ENCODE peak calls at places on chromosomes 1 and 21, in eight cellular contexts. H is KBM-7, P is HTR-8/SVneo, D is NCI-H774, J is foreskin fibroblast, R is IMR-90, S is germinal center, L is GM20000. W is an unnamed sample.
A peak's percentile ranks its signal among the peaks of the same experiment; 100 is the strongest.

GRCh38 chr1:183723571-183723970 is 70.5 kb upstream of the APOBEC4 start:
- DNase-seq in L (no peak), J (no peak), R (no peak), H (no peak), S (no peak), D (no peak), P (no peak), W (no peak)

GRCh38 chr1:210132582-210132981 is 100.0 kb upstream of the SERTAD4 start:
- DNase-seq in S (no peak), D (no peak), L (no peak), H (peak; percentile 15), P (peak; percentile 27), R (peak; percentile 40), J (peak; percentile 62), W (no peak)

GRCh38 chr1:17866451-17867029 is 111.4 kb downstream of the ACTL8 start:
- DNase-seq in S (no peak), D (no peak), L (no peak), P (peak; percentile 55), J (peak; percentile 97), R (peak; percentile 95), H (no peak), W (no peak)

GRCh38 chr1:39657923-39658485 is 13.9 kb downstream of the NT5C1A start:
- DNase-seq in D (peak; percentile 65), P (peak; percentile 66), R (peak; percentile 57), L (peak; percentile 74), H (peak; percentile 78), S (peak; percentile 59), J (peak; percentile 73), W (no peak)

GRCh38 chr1:223341111-223341510 is 22.9 kb downstream of the SUSD4 start:
- DNase-seq in S (no peak), L (no peak), D (no peak), R (peak; percentile 56), H (no peak), J (peak; percentile 4), P (no peak), W (peak; percentile 70)

GRCh38 chr1:243473281-243474210 is 217.7 kb downstream of the SDCCAG8 start:
- DNase-seq in L (peak; percentile 45), H (no peak), J (no peak), P (no peak), R (peak; percentile 47), S (no peak), D (no peak), W (no peak)

GRCh38 chr21:39472211-39472610 is 20.4 kb downstream of the SH3BGR start:
- DNase-seq in P (no peak), H (no peak), L (no peak), J (no peak), D (no peak), R (no peak), S (no peak), W (no peak)

GRCh38 chr1:94986783-94987182 is 59.9 kb upstream of the CNN3 start:
- DNase-seq in R (peak; percentile 84), H (no peak), J (peak; percentile 69), D (no peak), P (no peak), L (no peak), S (no peak), W (no peak)

GRCh38 chr1:2558861-2559260 is 2.7 kb downstream of the TNFRSF14 start:
- DNase-seq in P (no peak), H (no peak), L (no peak), D (no peak), S (no peak), R (no peak), J (no peak), W (no peak)

GRCh38 chr1:167791281-167792209 is 69.8 kb downstream of the MPZL1 start:
- DNase-seq in H (peak; percentile 16), L (no peak), R (peak; percentile 99), P (no peak), J (peak; percentile 97), S (no peak), D (no peak), W (no peak)

GRCh38 chr1:63322248-63322943 is at the start of gene FOXD3:
- DNase-seq in S (no peak), D (peak; percentile 65), R (peak; percentile 37), L (peak; percentile 65), P (no peak), J (peak; percentile 76), H (peak; percentile 28), W (no peak)

GRCh38 chr1:17842686-17843085 is 87.6 kb downstream of the ACTL8 start:
- DNase-seq in L (no peak), H (no peak), S (no peak), P (no peak), D (no peak), J (no peak), R (no peak), W (no peak)

GRCh38 chr1:15100369-15101111 is 53.0 kb upstream of the TMEM51 start:
- DNase-seq in S (peak; percentile 61), J (peak; percentile 66), P (peak; percentile 55), R (peak; percentile 45), H (peak; percentile 63), D (peak; percentile 10), L (peak; percentile 69), W (peak; percentile 16)

GRCh38 chr1:175555266-175555665 is 188.1 kb downstream of the TNR start:
- DNase-seq in P (no peak), J (peak; percentile 0), D (no peak), L (no peak), S (no peak), R (no peak), H (no peak), W (peak; percentile 7)

GRCh38 chr1:168637350-168637991 is 61.1 kb downstream of the XCL1 start:
- DNase-seq in P (no peak), L (peak; percentile 40), S (peak; percentile 14), H (peak; percentile 60), D (peak; percentile 63), J (peak; percentile 42), R (peak; percentile 38), W (no peak)

GRCh38 chr1:67257173-67257535 is 50.5 kb upstream of the IL12RB2 start:
- DNase-seq in S (no peak), L (no peak), H (no peak), R (no peak), D (no peak), J (no peak), P (no peak), W (no peak)

GRCh38 chr1:116987256-116987555 is 14.4 kb upstream of the CD101 start:
- DNase-seq in L (no peak), J (no peak), S (no peak), D (no peak), P (no peak), H (peak; percentile 77), R (no peak), W (no peak)

GRCh38 chr1:205970486-205970885 is 27.2 kb upstream of the SLC26A9 start:
- DNase-seq in S (no peak), P (no peak), L (no peak), D (no peak), J (peak; percentile 41), R (no peak), H (no peak), W (no peak)

GRCh38 chr1:170790651-170791071 is 126.7 kb downstream of the PRRX1 start:
- DNase-seq in L (no peak), J (peak; percentile 77), D (no peak), S (no peak), R (peak; percentile 75), P (no peak), H (no peak), W (no peak)

GRCh38 chr1:206736878-206737728 is 33.5 kb upstream of the IL19 start:
- DNase-seq in J (no peak), R (no peak), L (no peak), S (no peak), P (no peak), D (no peak), H (no peak), W (no peak)

GRCh38 chr1:221415626-221416025 is 326.3 kb downstream of the DUSP10 start:
- DNase-seq in P (no peak), J (no peak), D (peak; percentile 5), H (no peak), R (no peak), L (no peak), S (no peak), W (no peak)

GRCh38 chr1:221725683-221726330 is 16.1 kb downstream of the DUSP10 start:
- DNase-seq in P (no peak), S (peak; percentile 6), L (no peak), R (peak; percentile 60), D (no peak), J (peak; percentile 68), H (peak; percentile 63), W (no peak)

GRCh38 chr1:63966016-63966415 is 192.2 kb downstream of the ROR1 start:
- DNase-seq in H (no peak), R (no peak), S (no peak), L (no peak), D (no peak), P (no peak), J (no peak), W (no peak)

GRCh38 chr1:11448375-11449085 is 30.4 kb upstream of the DISP3 start:
- DNase-seq in H (no peak), R (no peak), J (peak; percentile 46), S (no peak), P (no peak), L (no peak), D (no peak), W (no peak)

GRCh38 chr21:16205527-16205926 is 475.7 kb downstream of the USP25 start:
- DNase-seq in D (no peak), L (no peak), R (no peak), J (no peak), H (no peak), S (no peak), P (no peak), W (no peak)

GRCh38 chr21:37419228-37419906 is 52.8 kb downstream of the DYRK1A start:
- DNase-seq in P (no peak), R (no peak), D (no peak), H (no peak), S (no peak), J (no peak), L (no peak), W (no peak)

GRCh38 chr1:25027876-25028586 is 98.0 kb upstream of the RUNX3 start:
- DNase-seq in J (no peak), D (no peak), R (no peak), H (no peak), P (no peak), L (no peak), S (no peak), W (no peak)

GRCh38 chr1:36962991-36963390 is 71.3 kb downstream of the GRIK3 start:
- DNase-seq in H (no peak), R (no peak), L (no peak), D (no peak), P (no peak), J (no peak), S (no peak), W (no peak)

GRCh38 chr1:117512728-117513321 is 93.0 kb upstream of the TENT5C start:
- DNase-seq in R (peak; percentile 40), D (no peak), L (no peak), S (peak; percentile 19), H (peak; percentile 45), P (no peak), J (peak; percentile 42), W (no peak)

GRCh38 chr1:201737350-201738060 is 91.5 kb upstream of the IPO9 start:
- DNase-seq in S (no peak), J (peak; percentile 79), P (no peak), R (peak; percentile 92), D (no peak), H (no peak), L (no peak), W (peak; percentile 40)

GRCh38 chr1:214504330-214504729 is 47.1 kb downstream of the PTPN14 start:
- DNase-seq in R (no peak), D (no peak), S (no peak), J (no peak), L (no peak), P (no peak), H (no peak), W (no peak)

GRCh38 chr1:8847990-8848389 is 30.5 kb downstream of the ENO1 start:
- DNase-seq in R (no peak), L (no peak), D (no peak), P (no peak), J (no peak), S (no peak), H (no peak), W (no peak)

GRCh38 chr1:225691861-225692516 is 39.1 kb upstream of the ENAH start:
- DNase-seq in D (no peak), J (no peak), L (no peak), H (no peak), R (peak; percentile 76), P (peak; percentile 52), S (no peak), W (no peak)

GRCh38 chr1:39425634-39426033 is 65.8 kb upstream of the BMP8A start:
- DNase-seq in D (no peak), J (no peak), P (no peak), S (no peak), R (no peak), H (no peak), L (no peak), W (no peak)

W was measured in occipital lobe.